ENCODE peak calls at places on chromosomes 1 and 21, in five cellular contexts. Q is ascending aorta; J is heart right ventricle; U is lung; I is CD4-positive, alpha-beta T cell. W is an unnamed sample. For H3K27me3, the result is how much of the 10 kb centered on the place peaks cover.

GRCh38 chr1:86753700-86754099 is 49.3 kb downstream of the SH3GLB1 start:
- DNase-seq in Q (no peak), J (no peak), U (no peak), I (no peak), W (no peak)

GRCh38 chr1:184370850-184371249 is 16.0 kb upstream of the C1orf21 start:
- DNase-seq in Q (no peak), J (no peak), U (no peak), I (no peak), W (no peak)

GRCh38 chr1:154352581-154353459 is 27.5 kb downstream of the ATP8B2 start:
- DNase-seq in Q (no peak), J (peak), U (peak), I (peak), W (peak)

GRCh38 chr21:37032877-37033471 is 26.5 kb downstream of the RIPPLY3 start:
- DNase-seq in Q (no peak), J (no peak), U (no peak), I (no peak), W (no peak)

GRCh38 chr1:5992814-5993552 is 758 bp upstream of the NPHP4 start:
- DNase-seq in Q (no peak), J (peak), U (no peak), I (no peak), W (peak)

GRCh38 chr21:44347911-44348451 is 5.4 kb upstream of the TRPM2 start:
- DNase-seq in Q (no peak), J (no peak), U (peak), I (no peak), W (no peak)

GRCh38 chr1:59052194-59052593 is 244.7 kb upstream of the FGGY start:
- DNase-seq in Q (no peak), J (no peak), U (no peak), I (no peak), W (no peak)

GRCh38 chr1:6723621-6724428 is 22.2 kb upstream of the DNAJC11 start:
- DNase-seq in Q (no peak), J (no peak), U (no peak), I (no peak), W (no peak)

GRCh38 chr1:93288558-93288957 is 57.1 kb upstream of the DR1 start:
- DNase-seq in Q (no peak), J (no peak), U (peak), I (no peak), W (no peak)

GRCh38 chr1:94926365-94926914 is 470 bp downstream of the CNN3 start:
- DNase-seq in Q (no peak), J (peak), U (peak), I (peak), W (peak)

GRCh38 chr1:87869563-87869962 is 540.9 kb downstream of the LMO4 start:
- DNase-seq in Q (no peak), J (no peak), U (no peak), I (no peak), W (no peak)

GRCh38 chr1:13828454-13829151 is 128.6 kb downstream of the PRDM2 start:
- DNase-seq in Q (no peak), J (no peak), U (peak), I (peak), W (peak)

GRCh38 chr21:46605759-46606426 is 1.0 kb upstream of the S100B start:
- DNase-seq in Q (peak), J (peak), U (peak), I (peak), W (no peak)

DNA sequence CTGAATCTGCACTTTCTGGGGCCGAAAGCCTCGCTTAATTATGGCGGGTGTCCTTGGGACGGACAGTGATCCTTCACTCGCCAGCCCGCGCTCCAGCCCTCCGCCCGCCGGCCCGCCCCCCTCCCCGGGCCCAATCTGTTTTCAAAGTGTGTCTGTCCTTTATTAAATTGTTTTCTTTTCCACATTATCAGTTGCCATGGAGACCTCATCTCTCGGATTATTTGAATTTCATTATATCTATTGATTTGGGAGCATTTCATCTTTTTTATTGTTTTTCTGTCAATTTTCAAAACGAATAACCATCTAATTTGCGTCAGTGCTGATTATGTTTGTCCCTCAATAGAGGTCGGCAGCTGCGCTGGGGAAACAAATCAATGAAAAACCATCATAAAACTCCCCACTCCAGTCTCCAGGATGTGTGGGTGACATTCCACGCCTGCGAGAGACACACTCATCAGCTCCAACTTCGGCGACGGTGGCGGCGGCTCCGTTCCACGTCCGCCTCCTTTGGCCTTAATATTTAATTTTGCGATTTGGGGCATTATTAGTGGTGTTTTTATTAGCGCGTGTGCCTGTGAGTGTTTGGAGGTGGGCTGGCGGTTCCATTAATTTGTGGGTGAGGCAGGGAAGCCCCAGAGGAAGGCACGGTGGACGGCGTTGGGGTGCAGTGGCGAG is 123.9 kb downstream of the CASZ1 start:
- DNase-seq in Q (no peak), J (no peak), U (no peak), I (no peak), W (no peak)
- H3K27ac ChIP-seq in Q (no peak), J (no peak), U (no peak), I (no peak), W (no peak)

DNA sequence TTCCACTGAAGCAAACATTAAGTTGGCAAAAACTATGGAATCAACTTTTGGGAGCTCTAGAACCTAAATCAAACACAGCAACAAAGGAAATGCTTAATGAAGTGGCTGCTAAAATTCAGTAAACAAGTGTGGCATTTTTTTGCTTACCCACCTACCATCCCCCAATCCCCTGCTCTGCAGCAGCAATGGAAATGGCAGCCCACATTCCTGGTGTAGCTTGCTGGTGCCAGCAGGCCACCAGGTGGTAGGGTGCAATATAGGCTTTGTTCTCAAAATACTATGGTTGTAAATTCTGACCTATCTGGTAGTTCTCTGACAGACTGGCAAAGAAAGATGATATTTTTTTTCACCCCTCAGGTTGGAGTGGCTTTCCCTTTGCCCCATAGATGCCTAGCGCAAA is 42.8 kb downstream of the SHCBP1L start:
- DNase-seq in Q (no peak), J (no peak), U (no peak), I (no peak), W (no peak)
- TF ChIP-seq CTCF in Q (no peak), J (no peak), U (no peak), I (no peak), W (no peak)

GRCh38 chr1:11391891-11392290 is 87.1 kb upstream of the DISP3 start:
- DNase-seq in Q (no peak), J (no peak), U (no peak), I (no peak), W (no peak)

GRCh38 chr1:11387829-11388228 is 91.1 kb upstream of the DISP3 start:
- DNase-seq in Q (no peak), J (no peak), U (no peak), I (no peak), W (no peak)

GRCh38 chr1:11391327-11391726 is 87.6 kb upstream of the DISP3 start:
- DNase-seq in Q (no peak), J (no peak), U (no peak), I (no peak), W (no peak)

GRCh38 chr1:11384170-11384554 is 94.8 kb upstream of the DISP3 start:
- DNase-seq in Q (no peak), J (no peak), U (no peak), I (no peak), W (no peak)

GRCh38 chr1:11388617-11389016 is 90.3 kb upstream of the DISP3 start:
- DNase-seq in Q (no peak), J (no peak), U (no peak), I (no peak), W (no peak)
- H3K27me3 ChIP-seq in Q (under half), J (half or more), U (under half), I (under half), W (under half)

GRCh38 chr1:8091691-8092090 is 65.6 kb upstream of the ERRFI1 start:
- DNase-seq in Q (no peak), J (no peak), U (no peak), I (no peak), W (no peak)

GRCh38 chr1:8089535-8090228 is 63.6 kb upstream of the ERRFI1 start:
- DNase-seq in Q (no peak), J (no peak), U (no peak), I (no peak), W (no peak)

GRCh38 chr1:8092603-8093141 is 66.6 kb upstream of the ERRFI1 start:
- DNase-seq in Q (no peak), J (no peak), U (no peak), I (no peak), W (no peak)

GRCh38 chr1:8093221-8093980 is 67.3 kb upstream of the ERRFI1 start:
- DNase-seq in Q (no peak), J (no peak), U (no peak), I (no peak), W (no peak)

DNA sequence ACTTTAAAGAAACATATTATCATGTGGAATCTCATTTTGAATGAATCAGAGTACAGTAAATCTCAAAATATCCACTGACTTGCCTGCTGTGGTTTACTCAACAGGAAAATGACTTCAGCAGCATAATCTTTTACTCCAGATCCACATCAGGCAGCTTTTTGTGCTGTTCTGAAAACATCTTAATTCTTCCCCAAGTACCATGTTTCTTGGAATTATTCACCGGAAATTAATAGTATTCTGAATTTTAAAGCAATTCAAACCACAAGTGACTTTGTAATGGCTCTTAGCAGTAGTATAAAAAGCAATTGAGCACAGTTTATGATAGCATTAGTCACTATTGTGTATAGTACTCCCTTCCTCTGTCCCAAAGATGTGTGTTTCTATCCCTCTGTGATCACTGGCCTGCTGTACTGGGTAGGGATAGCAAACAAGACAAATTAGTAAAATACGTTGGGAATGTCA is 64.2 kb upstream of the ERRFI1 start:
- DNase-seq in Q (no peak), J (no peak), U (no peak), I (no peak), W (no peak)
- H3K27ac ChIP-seq in Q (peak), J (peak), U (peak), I (no peak), W (no peak)

GRCh38 chr1:234488954-234489691 is 10.1 kb upstream of the TARBP1 start:
- DNase-seq in Q (no peak), J (no peak), U (no peak), I (no peak), W (no peak)
- TF ChIP-seq CTCF in Q (no peak), J (no peak), U (no peak), I (no peak), W (no peak)

GRCh38 chr1:18568489-18568888 is 62.2 kb upstream of the PAX7 start:
- DNase-seq in Q (no peak), J (no peak), U (no peak), I (no peak), W (no peak)

GRCh38 chr1:18572022-18572920 is 58.4 kb upstream of the PAX7 start:
- DNase-seq in Q (no peak), J (no peak), U (no peak), I (no peak), W (no peak)

GRCh38 chr1:18569811-18570545 is 60.7 kb upstream of the PAX7 start:
- DNase-seq in Q (no peak), J (no peak), U (no peak), I (no peak), W (no peak)

GRCh38 chr1:18573170-18573569 is 57.5 kb upstream of the PAX7 start:
- DNase-seq in Q (no peak), J (no peak), U (no peak), I (no peak), W (no peak)

GRCh38 chr1:18569251-18569650 is 61.4 kb upstream of the PAX7 start:
- DNase-seq in Q (no peak), J (peak), U (no peak), I (no peak), W (no peak)
- H3K27me3 ChIP-seq in Q (under half), J (half or more), U (under half), I (under half), W (under half)

GRCh38 chr1:118947003-118947765 is 41.0 kb downstream of the TBX15 start:
- DNase-seq in Q (no peak), J (no peak), U (no peak), I (no peak), W (no peak)

GRCh38 chr1:118949317-118949716 is 38.8 kb downstream of the TBX15 start:
- DNase-seq in Q (no peak), J (no peak), U (no peak), I (no peak), W (no peak)

GRCh38 chr1:118948796-118949195 is 39.3 kb downstream of the TBX15 start:
- DNase-seq in Q (no peak), J (no peak), U (no peak), I (no peak), W (no peak)

GRCh38 chr1:118948351-118948750 is 39.8 kb downstream of the TBX15 start:
- DNase-seq in Q (no peak), J (no peak), U (no peak), I (no peak), W (no peak)

DNA sequence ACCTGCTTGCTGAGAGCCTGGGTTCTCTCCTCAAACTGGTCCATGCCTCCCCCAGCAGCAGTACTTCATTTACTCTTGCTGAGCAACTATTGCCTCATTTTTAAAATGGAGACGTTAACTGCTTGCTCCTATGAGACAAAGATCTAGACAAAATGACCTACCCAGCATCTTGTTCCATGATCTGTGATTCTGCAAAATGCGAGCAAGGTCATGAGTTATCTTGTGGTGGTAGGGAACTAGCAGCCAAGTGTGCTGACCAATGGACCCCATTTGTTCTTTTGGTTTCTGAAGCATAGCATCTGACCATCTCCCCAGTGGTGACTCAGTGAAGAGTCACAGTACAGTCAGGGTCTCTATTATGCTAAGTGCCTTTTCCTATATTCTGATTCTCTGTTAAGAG is 40.4 kb downstream of the TBX15 start:
- DNase-seq in Q (no peak), J (no peak), U (no peak), I (no peak), W (no peak)
- H3K27ac ChIP-seq in Q (no peak), J (no peak), U (no peak), I (no peak), W (no peak)

GRCh38 chr1:113811888-113812660 is at the start of gene RSBN1:
- DNase-seq in Q (peak), J (peak), U (peak), I (peak), W (peak)
- TF ChIP-seq CTCF in Q (peak), J (peak), U (no peak), I (peak), W (no peak)

W was measured in WERI-Rb-1.